ENCODE peak calls at places on chromosomes 13 and 19, in five cellular contexts. A, U, F, W and X are unnamed samples.

GRCh38 chr19:15187026-15188007 is 13.5 kb downstream of the NOTCH3 start:
- DNase-seq in A (peak; percentile 54), U (no peak), F (no peak), W (peak; percentile 77), X (no peak)

GRCh38 chr19:18424890-18425514 is 5.8 kb downstream of the SSBP4 start:
- DNase-seq in A (no peak), U (no peak), F (peak; percentile 34), W (peak; percentile 45), X (no peak)

GRCh38 chr13:109565877-109566276 is 220.5 kb downstream of the IRS2 start:
- DNase-seq in A (no peak), U (no peak), F (no peak), W (no peak), X (no peak)

GRCh38 chr13:38564751-38565150 is 122.1 kb upstream of the FREM2 start:
- DNase-seq in A (no peak), U (no peak), F (no peak), W (no peak), X (no peak)

GRCh38 chr13:75226755-75227435 is 255.1 kb downstream of the TBC1D4 start:
- DNase-seq in A (no peak), U (no peak), F (no peak), W (no peak), X (no peak)

GRCh38 chr13:75440100-75440499 is 41.9 kb downstream of the TBC1D4 start:
- DNase-seq in A (no peak), U (no peak), F (no peak), W (no peak), X (no peak)

GRCh38 chr19:29724102-29724641 is 9.1 kb upstream of the C19orf12 start:
- DNase-seq in A (peak; percentile 61), U (no peak), F (no peak), W (peak; percentile 77), X (no peak)

GRCh38 chr19:38135150-38135998 is 88.6 kb downstream of the DPF1 start:
- DNase-seq in A (no peak), U (no peak), F (no peak), W (no peak), X (no peak)

GRCh38 chr19:24029941-24030636 is 56.9 kb upstream of the ZNF254 start:
- DNase-seq in A (peak; percentile 33), U (no peak), F (no peak), W (peak; percentile 57), X (no peak)

GRCh38 chr19:28887920-28888618 is 324.9 kb downstream of the UQCRFS1 start:
- DNase-seq in A (peak; percentile 46), U (no peak), F (peak; percentile 41), W (peak; percentile 80), X (no peak)

GRCh38 chr19:12806242-12807131 is at the start of gene RNASEH2A:
- DNase-seq in A (peak; percentile 91), U (no peak), F (peak; percentile 89), W (peak; percentile 96), X (peak; percentile 85)
- H3K27ac ChIP-seq in A (no peak within 1 kb of the TSS), U (peak within 1 kb of the TSS; percentile 81), F (no peak within 1 kb of the TSS), W (no peak within 1 kb of the TSS), X (peak within 1 kb of the TSS; percentile 77)

GRCh38 chr19:17136026-17136425 is 60.4 kb downstream of the MYO9B start:
- DNase-seq in A (no peak), U (no peak), F (no peak), W (peak; percentile 78), X (no peak)
- H3K27ac ChIP-seq in A (peak overlapping the region; percentile 85), U (peak overlapping the region; percentile 87), F (peak overlapping the region; percentile 81), W (peak overlapping the region; percentile 100), X (peak overlapping the region; percentile 77)

GRCh38 chr13:32610977-32611376 is 24.7 kb downstream of the PDS5B start:
- DNase-seq in A (no peak), U (no peak), F (no peak), W (no peak), X (no peak)
- H3K27ac ChIP-seq in A (no peak overlapping the region), U (no peak overlapping the region), F (no peak overlapping the region), W (no peak overlapping the region), X (no peak overlapping the region)

GRCh38 chr19:33094504-33095067 is 13.6 kb downstream of the GPATCH1 start:
- DNase-seq in A (no peak), U (no peak), F (no peak), W (no peak), X (no peak)

GRCh38 chr19:33090179-33090578 is 9.2 kb downstream of the GPATCH1 start:
- DNase-seq in A (no peak), U (no peak), F (no peak), W (no peak), X (no peak)

GRCh38 chr19:33096005-33096404 is 15.0 kb downstream of the GPATCH1 start:
- DNase-seq in A (no peak), U (no peak), F (no peak), W (no peak), X (no peak)

GRCh38 chr19:33098023-33098652 is 17.2 kb downstream of the GPATCH1 start:
- DNase-seq in A (no peak), U (no peak), F (peak; percentile 42), W (no peak), X (no peak)

GRCh38 chr19:33093420-33094210 is 12.6 kb downstream of the GPATCH1 start:
- DNase-seq in A (no peak), U (no peak), F (no peak), W (no peak), X (no peak)
- H3K27ac ChIP-seq in A (no peak overlapping the region), U (no peak overlapping the region), F (no peak overlapping the region), W (no peak overlapping the region), X (no peak overlapping the region)

GRCh38 chr13:20151016-20151415 is 9.8 kb downstream of the GJA3 start:
- DNase-seq in A (no peak), U (no peak), F (no peak), W (peak; percentile 41), X (no peak)

GRCh38 chr13:20150561-20150960 is 10.3 kb downstream of the GJA3 start:
- DNase-seq in A (no peak), U (no peak), F (no peak), W (no peak), X (no peak)

GRCh38 chr13:20148501-20149183 is 12.2 kb downstream of the GJA3 start:
- DNase-seq in A (peak; percentile 19), U (no peak), F (no peak), W (peak; percentile 35), X (no peak)

GRCh38 chr13:20151612-20152011 is 9.2 kb downstream of the GJA3 start:
- DNase-seq in A (no peak), U (no peak), F (no peak), W (no peak), X (no peak)

GRCh38 chr13:20149762-20150161 is 11.1 kb downstream of the GJA3 start:
- DNase-seq in A (peak; percentile 4), U (no peak), F (no peak), W (peak; percentile 17), X (no peak)
- H3K27ac ChIP-seq in A (no peak overlapping the region), U (no peak overlapping the region), F (no peak overlapping the region), W (no peak overlapping the region), X (no peak overlapping the region)

DNA sequence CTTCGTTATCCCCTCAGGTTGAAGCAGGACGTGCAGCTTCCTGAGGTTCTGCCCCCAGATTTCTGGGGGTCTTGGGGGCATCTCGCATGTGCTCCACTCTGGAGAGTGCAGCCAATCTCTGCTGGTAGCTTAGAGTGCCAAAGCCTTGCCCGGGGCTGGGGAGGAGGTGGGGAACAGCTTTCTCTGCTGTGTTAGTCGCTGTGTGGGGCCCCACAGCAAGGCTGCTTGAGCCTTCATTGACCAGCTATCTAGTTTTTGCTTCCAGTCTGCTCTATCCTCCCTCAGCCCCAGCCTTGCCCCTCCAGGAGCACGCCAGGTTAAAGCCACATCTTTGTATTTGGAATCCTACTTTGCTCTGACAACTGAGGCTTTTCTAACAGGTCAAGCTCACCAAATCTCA is 32.0 kb upstream of the MEDAG start:
- DNase-seq in A (no peak), U (no peak), F (no peak), W (no peak), X (no peak)
- H3K27ac ChIP-seq in A (no peak overlapping the region), U (no peak overlapping the region), F (no peak overlapping the region), W (peak overlapping the region; percentile 96), X (no peak overlapping the region)

DNA sequence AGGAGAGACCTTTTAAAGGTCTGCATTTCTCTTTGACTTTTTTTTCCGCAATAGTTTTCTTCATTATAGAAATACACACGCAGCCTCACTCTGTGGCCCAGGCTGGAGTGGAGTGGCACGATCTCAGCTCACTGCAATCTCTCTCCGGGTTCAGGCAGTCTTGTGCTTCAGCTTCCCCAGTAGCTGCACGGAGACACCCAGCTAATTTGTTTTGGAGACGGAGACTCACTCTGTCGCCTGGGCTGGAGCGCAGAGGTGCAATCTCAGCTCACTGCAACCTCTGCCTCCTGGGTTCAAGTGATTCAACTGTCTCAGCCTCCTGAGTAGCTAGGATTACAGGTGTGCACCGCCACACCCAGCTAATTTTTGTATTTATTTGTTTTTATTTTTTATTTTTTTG is 11.7 kb upstream of the MKNK2 start:
- DNase-seq in A (no peak), U (no peak), F (no peak), W (no peak), X (no peak)
- H3K27ac ChIP-seq in A (no peak overlapping the region), U (peak overlapping the region; percentile 99), F (no peak overlapping the region), W (no peak overlapping the region), X (no peak overlapping the region)

GRCh38 chr19:14112051-14112808 is 5.3 kb downstream of the PRKACA start:
- DNase-seq in A (no peak), U (no peak), F (no peak), W (no peak), X (no peak)
- H3K27ac ChIP-seq in A (no peak overlapping the region), U (peak overlapping the region; percentile 95), F (peak overlapping the region; percentile 16), W (no peak overlapping the region), X (peak overlapping the region; percentile 35)

DNA sequence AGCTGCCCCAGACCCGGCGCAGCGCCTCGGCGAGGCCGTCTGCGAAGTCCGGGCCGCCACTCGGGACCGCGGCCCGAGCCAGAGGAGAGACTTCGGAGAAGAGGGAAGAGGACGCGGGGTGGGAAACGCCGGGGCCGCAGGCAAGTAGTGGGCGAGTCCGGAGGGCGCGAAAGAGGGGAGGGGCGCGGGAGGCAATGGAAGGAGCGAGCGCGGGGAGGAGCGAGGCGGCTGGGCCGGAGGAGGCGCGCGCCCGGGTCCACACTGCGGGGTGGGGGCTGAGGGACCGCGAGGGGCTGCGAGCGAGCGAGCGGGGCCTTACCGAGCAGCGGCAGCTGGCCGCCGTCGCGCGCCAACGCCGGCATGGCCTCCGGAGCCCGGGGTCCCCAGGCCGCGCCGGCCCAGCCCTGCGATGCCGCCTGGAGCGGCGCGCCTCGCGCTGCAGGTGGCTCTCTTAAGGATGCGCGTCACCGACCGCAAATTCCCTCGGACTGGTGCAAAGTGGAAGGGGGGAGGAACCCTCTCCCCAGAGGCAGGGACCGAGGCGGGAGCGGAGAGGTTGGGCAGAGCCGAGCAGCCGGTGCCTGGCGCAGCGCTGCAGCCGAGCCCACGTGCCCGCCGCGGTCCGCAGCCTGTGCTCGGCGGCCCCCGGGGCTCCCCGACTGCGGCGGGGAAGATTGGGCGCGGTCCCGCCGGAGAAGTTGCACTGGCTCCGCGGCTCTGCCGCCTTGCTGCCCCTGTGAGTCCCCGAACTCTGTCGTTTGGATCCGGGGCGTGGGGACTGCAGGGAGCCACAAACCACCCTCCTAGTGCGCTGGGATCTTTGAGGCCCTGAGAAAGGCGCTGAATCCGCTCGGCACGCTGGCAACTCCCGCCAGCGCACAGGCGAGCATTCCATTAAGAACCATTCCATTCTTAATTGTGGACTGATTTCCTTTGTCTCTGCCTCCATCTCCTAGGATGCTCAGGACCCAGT is at the start of gene FLT3:
- DNase-seq in A (peak; percentile 76), U (no peak), F (peak; percentile 62), W (peak; percentile 86), X (no peak)
- H3K27ac ChIP-seq in A (no peak within 1 kb of the TSS), U (no peak within 1 kb of the TSS), F (peak within 1 kb of the TSS; percentile 48), W (no peak within 1 kb of the TSS), X (no peak within 1 kb of the TSS)

DNA sequence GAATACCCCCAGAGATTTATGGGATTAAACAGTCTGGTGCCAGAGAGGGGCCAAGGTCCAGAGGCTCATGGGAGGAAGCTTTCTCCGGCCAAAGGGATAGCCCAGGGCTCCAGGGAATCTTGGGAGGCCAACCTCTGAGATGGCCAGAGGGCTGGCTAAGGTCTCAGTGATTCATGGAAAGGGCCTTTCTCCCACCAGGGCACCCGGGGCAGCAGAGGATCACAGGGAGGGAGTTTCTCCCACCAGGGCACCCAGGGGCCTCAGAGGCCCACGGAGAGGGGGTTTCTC is 15.0 kb downstream of the BCAT2 start:
- DNase-seq in A (no peak), U (no peak), F (no peak), W (no peak), X (no peak)
- H3K27ac ChIP-seq in A (no peak overlapping the region), U (peak overlapping the region; percentile 88), F (no peak overlapping the region), W (no peak overlapping the region), X (peak overlapping the region; percentile 88)